ENCODE peak calls at places on chromosomes 11 and 22, in five cellular contexts. K is mucosa of descending colon, X is coronary artery, Y is epithelial cell of esophagus, F is fibroblast of lung. R is an unnamed sample.

GRCh38 chr11:93521086-93521485 is 22.1 kb downstream of the SMCO4 start:
- DNase-seq in K (no peak), X (no peak), Y (no peak), F (no peak), R (no peak)

GRCh38 chr11:31173926-31174680 is 195.4 kb downstream of the DCDC1 start:
- DNase-seq in K (no peak), X (no peak), Y (no peak), F (no peak), R (no peak)

GRCh38 chr11:130636672-130637463 is 188.4 kb downstream of the ADAMTS15 start:
- DNase-seq in K (no peak), X (peak), Y (peak), F (peak), R (no peak)

GRCh38 chr11:36130401-36130800 is 158.8 kb downstream of the COMMD9 start:
- DNase-seq in K (no peak), X (no peak), Y (peak), F (peak), R (no peak)

GRCh38 chr11:62124186-62125113 is 639 bp downstream of the INCENP start:
- DNase-seq in K (peak), X (peak), Y (peak), F (peak), R (no peak)

GRCh38 chr22:19568337-19569311 is 44.4 kb upstream of the CLDN5 start:
- DNase-seq in K (no peak), X (no peak), Y (peak), F (peak), R (no peak)

GRCh38 chr11:57781529-57781943 is 19.9 kb downstream of the CTNND1 start:
- DNase-seq in K (peak), X (no peak), Y (peak), F (no peak), R (no peak)

GRCh38 chr22:43185860-43186261 is 1.1 kb downstream of the TTLL12 start:
- DNase-seq in K (peak), X (no peak), Y (peak), F (peak), R (no peak)

GRCh38 chr22:23404689-23405365 is 175.3 kb downstream of the IGLL1 start:
- DNase-seq in K (no peak), X (no peak), Y (peak), F (no peak), R (no peak)

GRCh38 chr22:27057717-27058116 is 400.3 kb downstream of the MIAT start:
- DNase-seq in K (no peak), X (no peak), Y (no peak), F (no peak), R (no peak)

GRCh38 chr11:62546937-62547625 is 475 bp upstream of the AHNAK start:
- DNase-seq in K (peak), X (no peak), Y (peak), F (peak), R (no peak)

GRCh38 chr22:19800761-19801244 is 40.2 kb downstream of the TBX1 start:
- DNase-seq in K (no peak), X (no peak), Y (peak), F (peak), R (no peak)

GRCh38 chr11:68840661-68841653 is 759 bp downstream of the CPT1A start:
- DNase-seq in K (peak), X (no peak), Y (no peak), F (peak), R (no peak)

GRCh38 chr11:121109916-121110656 is 9.0 kb downstream of the TECTA start:
- DNase-seq in K (no peak), X (no peak), Y (no peak), F (no peak), R (no peak)

GRCh38 chr11:131600591-131600990 is 230.2 kb downstream of the NTM start:
- DNase-seq in K (no peak), X (no peak), Y (no peak), F (peak), R (no peak)

DNA sequence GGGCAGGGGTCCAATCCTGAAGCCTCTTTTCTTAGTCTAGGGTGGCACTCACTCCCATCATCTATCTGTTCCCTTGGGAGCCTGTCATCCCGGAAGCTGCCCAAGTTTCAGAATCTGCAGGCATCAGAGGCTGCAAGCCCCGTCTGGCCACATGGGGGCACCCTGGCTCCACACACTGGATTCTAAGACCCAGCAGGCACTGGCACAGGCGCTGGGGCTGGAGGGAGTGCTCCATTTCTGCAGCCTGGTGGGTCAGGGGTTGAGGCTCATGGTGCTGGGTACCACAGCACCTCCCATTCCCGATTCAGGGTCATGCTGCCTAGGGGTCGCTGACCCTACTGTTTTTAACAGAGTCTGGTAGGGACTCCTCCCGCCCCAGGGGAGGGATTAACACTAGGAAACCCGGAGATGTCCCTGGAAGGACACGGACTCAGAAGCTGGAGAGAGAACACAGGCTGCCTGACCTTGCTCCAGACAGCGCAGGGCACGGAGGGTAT is 243.9 kb upstream of the SYN3 start:
- DNase-seq in K (peak), X (peak), Y (peak), F (peak), R (peak)
- H3K4me3 ChIP-seq in K (no peak), X (peak), Y (no peak), F (no peak), R (no peak)

DNA sequence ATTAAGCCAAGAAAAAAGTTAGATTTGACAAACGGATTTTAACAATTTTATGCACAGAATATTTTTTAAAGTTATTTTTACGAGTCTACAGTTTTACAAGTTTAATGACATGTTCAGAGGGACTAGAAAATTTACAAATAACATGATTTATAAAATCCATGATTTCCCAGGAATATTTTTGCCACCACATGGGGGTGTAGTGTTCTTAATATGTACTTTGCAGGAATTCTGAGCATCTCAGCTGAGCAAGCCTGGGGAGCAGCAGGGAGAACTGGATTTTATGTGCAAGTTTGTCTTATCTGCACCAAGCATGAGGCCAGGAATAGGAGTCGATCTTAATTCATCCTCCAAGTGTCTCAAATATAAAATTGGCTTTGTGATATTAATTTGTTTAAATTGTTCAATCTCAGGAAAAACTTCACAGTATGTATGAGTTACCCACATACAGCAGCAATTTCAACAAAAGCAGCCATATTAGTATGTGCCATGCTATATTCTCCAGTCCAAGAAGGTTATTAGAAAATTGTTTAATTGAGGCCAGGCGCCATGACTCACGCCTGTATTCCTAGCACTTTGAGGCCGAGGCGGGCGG is 826.3 kb downstream of the DLG2 start:
- DNase-seq in K (peak), X (no peak), Y (peak), F (peak), R (no peak)
- TF ChIP-seq CTCF in K (no peak), X (no peak), Y (peak), F (peak), R (no peak)

GRCh38 chr22:46564084-46564714 is 26.8 kb upstream of the CELSR1 start:
- DNase-seq in K (peak), X (no peak), Y (no peak), F (no peak), R (no peak)
- H3K4me3 ChIP-seq in K (no peak), X (no peak), Y (no peak), F (no peak), R (no peak)

GRCh38 chr11:2529636-2530035 is 84.8 kb downstream of the KCNQ1 start:
- DNase-seq in K (no peak), X (no peak), Y (no peak), F (no peak), R (no peak)
- TF ChIP-seq CTCF in K (no peak), X (no peak), Y (no peak), F (no peak), R (no peak)

GRCh38 chr22:38601221-38601764 is 31.3 kb upstream of the DMC1 start:
- DNase-seq in K (no peak), X (no peak), Y (no peak), F (no peak), R (no peak)
- H3K4me3 ChIP-seq in K (no peak), X (no peak), Y (no peak), F (no peak), R (no peak)

GRCh38 chr11:2382129-2382517 is 5.0 kb downstream of the CD81 start:
- DNase-seq in K (no peak), X (no peak), Y (no peak), F (no peak), R (no peak)

GRCh38 chr11:2381494-2382128 is 4.5 kb downstream of the CD81 start:
- DNase-seq in K (no peak), X (no peak), Y (no peak), F (no peak), R (no peak)

GRCh38 chr11:2384723-2385041 is 7.6 kb downstream of the CD81 start:
- DNase-seq in K (no peak), X (no peak), Y (no peak), F (no peak), R (no peak)

GRCh38 chr11:2383823-2384722 is 7.0 kb downstream of the CD81 start:
- DNase-seq in K (peak), X (no peak), Y (peak), F (no peak), R (no peak)

GRCh38 chr11:2382927-2383822 is 6.1 kb downstream of the CD81 start:
- DNase-seq in K (peak), X (no peak), Y (no peak), F (no peak), R (no peak)
- TF ChIP-seq CTCF in K (no peak), X (no peak), Y (no peak), F (no peak), R (no peak)

DNA sequence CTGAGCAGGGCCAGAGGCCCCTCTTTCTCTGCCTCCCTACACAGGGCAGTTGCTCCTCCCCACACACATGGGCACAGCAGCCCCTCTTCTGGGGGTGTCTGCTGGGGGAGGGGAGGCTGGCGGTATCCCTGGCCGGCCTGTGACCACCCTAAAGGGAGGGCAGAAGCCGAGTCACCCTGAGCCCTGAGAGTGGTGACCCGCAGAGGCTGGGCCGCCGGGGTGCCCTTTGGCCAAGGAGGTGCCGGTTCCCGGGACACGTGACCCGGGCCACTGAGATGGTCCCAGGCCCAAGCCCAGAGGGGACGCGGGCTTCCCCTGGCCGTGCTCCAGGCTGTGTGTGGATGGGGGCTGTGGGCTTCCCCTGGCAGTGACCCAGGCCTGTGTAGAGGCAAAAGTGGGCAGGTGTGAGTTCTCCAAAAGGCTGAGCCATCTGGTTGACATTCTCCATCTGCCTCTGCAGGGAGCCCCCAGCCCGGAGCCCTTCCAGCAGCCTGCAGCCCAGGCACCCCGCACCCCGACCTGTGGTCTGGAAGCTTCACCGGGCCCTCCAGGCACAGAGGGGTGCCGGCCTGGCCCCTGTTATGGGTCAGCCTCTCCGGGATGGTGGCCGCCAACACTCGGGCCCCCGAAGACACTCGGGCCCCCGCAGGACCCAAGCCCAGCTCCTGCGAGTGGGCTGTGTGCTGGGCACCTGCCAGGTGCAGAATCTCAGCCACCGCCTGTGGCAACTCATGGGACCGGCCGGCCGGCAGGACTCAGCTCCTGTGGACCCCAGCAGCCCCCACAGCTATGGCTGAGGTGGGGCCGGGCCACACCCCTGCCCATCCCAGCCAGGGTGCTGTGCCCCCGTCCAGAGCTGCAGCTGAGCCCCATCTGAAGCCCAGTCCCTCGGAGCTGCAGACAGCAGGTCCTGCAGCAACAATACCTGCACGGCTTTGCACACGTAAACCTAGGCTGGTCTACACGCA is 1.0 kb downstream of the ADM2 start:
- DNase-seq in K (no peak), X (no peak), Y (no peak), F (no peak), R (no peak)
- H3K4me3 ChIP-seq in K (no peak), X (peak), Y (peak), F (no peak), R (peak)

GRCh38 chr11:441043-441417 is 781 bp downstream of the ANO9 start:
- DNase-seq in K (no peak), X (no peak), Y (no peak), F (no peak), R (no peak)

GRCh38 chr11:441418-442274 is at the start of gene ANO9:
- DNase-seq in K (peak), X (no peak), Y (peak), F (no peak), R (no peak)

GRCh38 chr11:438101-438844 is 3.5 kb downstream of the ANO9 start:
- DNase-seq in K (no peak), X (no peak), Y (no peak), F (no peak), R (no peak)

GRCh38 chr11:439315-440064 is 2.3 kb downstream of the ANO9 start:
- DNase-seq in K (no peak), X (no peak), Y (no peak), F (no peak), R (no peak)

GRCh38 chr11:440065-441042 is 1.5 kb downstream of the ANO9 start:
- DNase-seq in K (peak), X (no peak), Y (peak), F (no peak), R (no peak)
- TF ChIP-seq CTCF in K (no peak), X (no peak), Y (peak), F (peak), R (peak)

GRCh38 chr22:35195821-35196220 is 61.5 kb upstream of the HMGXB4 start:
- DNase-seq in K (no peak), X (no peak), Y (no peak), F (no peak), R (no peak)

GRCh38 chr22:35192121-35192918 is 65.0 kb upstream of the HMGXB4 start:
- DNase-seq in K (no peak), X (no peak), Y (peak), F (peak), R (no peak)

GRCh38 chr22:35195226-35195625 is 62.1 kb upstream of the HMGXB4 start:
- DNase-seq in K (no peak), X (no peak), Y (no peak), F (no peak), R (no peak)

GRCh38 chr22:35198738-35199137 is 58.6 kb upstream of the HMGXB4 start:
- DNase-seq in K (no peak), X (no peak), Y (no peak), F (no peak), R (no peak)

GRCh38 chr22:35197071-35197470 is 60.2 kb upstream of the HMGXB4 start:
- DNase-seq in K (no peak), X (no peak), Y (no peak), F (no peak), R (no peak)
- H3K4me3 ChIP-seq in K (no peak), X (no peak), Y (no peak), F (no peak), R (no peak)

GRCh38 chr11:11569936-11570491 is 51.8 kb downstream of the GALNT18 start:
- DNase-seq in K (peak), X (peak), Y (peak), F (no peak), R (no peak)

GRCh38 chr11:11572386-11572785 is 49.4 kb downstream of the GALNT18 start:
- DNase-seq in K (no peak), X (peak), Y (peak), F (no peak), R (no peak)

GRCh38 chr11:11570823-11571222 is 51.0 kb downstream of the GALNT18 start:
- DNase-seq in K (no peak), X (no peak), Y (peak), F (no peak), R (no peak)

GRCh38 chr11:11574373-11574772 is 47.4 kb downstream of the GALNT18 start:
- DNase-seq in K (no peak), X (peak), Y (no peak), F (no peak), R (no peak)

DNA sequence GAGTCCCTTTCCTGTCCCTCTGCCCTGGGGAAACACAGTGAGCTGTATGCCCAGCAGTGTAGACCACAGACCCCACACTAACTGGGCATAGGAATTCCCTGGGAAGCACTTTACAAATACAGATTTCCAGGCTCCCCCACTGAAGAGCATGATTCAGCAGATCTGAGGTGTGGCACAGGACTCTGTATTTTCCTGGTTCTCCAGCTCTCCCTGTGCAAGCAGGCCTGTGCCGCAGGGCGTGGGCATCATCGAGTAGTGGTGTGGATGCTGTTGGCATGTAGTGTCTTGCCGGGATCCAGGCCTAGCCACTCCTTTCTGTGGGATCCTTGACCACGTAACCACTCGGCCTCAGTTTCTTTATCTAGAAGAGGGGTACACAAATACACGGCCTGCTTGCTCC is 49.9 kb downstream of the GALNT18 start:
- DNase-seq in K (no peak), X (no peak), Y (peak), F (no peak), R (no peak)
- TF ChIP-seq CTCF in K (no peak), X (no peak), Y (no peak), F (no peak), R (no peak)